ENCODE peak calls at places on chromosomes 6 and 20, in five cellular contexts. One of them, this sample, is unnamed.

GRCh38 chr20:52800734-52801627 is 171.2 kb upstream of the TSHZ2 start:
- DNase-seq in T-helper 17 cell: no peak
- DNase-seq in NCI-H2107: no peak
- DNase-seq in tibial artery: no peak
- DNase-seq in WTC11: no peak
- DNase-seq in this sample: no peak

GRCh38 chr20:19185083-19185482 is 27.4 kb upstream of the SLC24A3 start:
- DNase-seq in T-helper 17 cell: no peak
- DNase-seq in NCI-H2107: no peak
- DNase-seq in tibial artery: no peak
- DNase-seq in WTC11: no peak
- DNase-seq in this sample: no peak

GRCh38 chr20:31866221-31866620 is 4.1 kb downstream of the DUSP15 start:
- DNase-seq in T-helper 17 cell: no peak
- DNase-seq in NCI-H2107: no peak
- DNase-seq in tibial artery: no peak
- DNase-seq in WTC11: no peak
- DNase-seq in this sample: no peak

GRCh38 chr6:152398993-152399392 is 238.2 kb downstream of the SYNE1 start:
- DNase-seq in T-helper 17 cell: no peak
- DNase-seq in NCI-H2107: no peak
- DNase-seq in tibial artery: no peak
- DNase-seq in WTC11: no peak
- DNase-seq in this sample: no peak

GRCh38 chr6:122904166-122904565 is 91.9 kb upstream of the CLVS2 start:
- DNase-seq in T-helper 17 cell: no peak
- DNase-seq in NCI-H2107: no peak
- DNase-seq in tibial artery: no peak
- DNase-seq in WTC11: no peak
- DNase-seq in this sample: no peak

GRCh38 chr6:15431762-15432495 is 186.1 kb downstream of the JARID2 start:
- DNase-seq in T-helper 17 cell: no peak
- DNase-seq in NCI-H2107: no peak
- DNase-seq in tibial artery: no peak
- DNase-seq in WTC11: no peak
- DNase-seq in this sample: no peak

GRCh38 chr6:123895346-123895745 is 91.7 kb downstream of the NKAIN2 start:
- DNase-seq in T-helper 17 cell: no peak
- DNase-seq in NCI-H2107: no peak
- DNase-seq in tibial artery: no peak
- DNase-seq in WTC11: no peak
- DNase-seq in this sample: no peak

GRCh38 chr6:53174996-53175395 is 26.4 kb upstream of the GCM1 start:
- DNase-seq in T-helper 17 cell: no peak
- DNase-seq in NCI-H2107: no peak
- DNase-seq in tibial artery: no peak
- DNase-seq in WTC11: no peak
- DNase-seq in this sample: no peak

GRCh38 chr6:157288575-157288974 is 34.7 kb downstream of the TMEM242 start:
- DNase-seq in T-helper 17 cell: no peak
- DNase-seq in NCI-H2107: no peak
- DNase-seq in tibial artery: no peak
- DNase-seq in WTC11: no peak
- DNase-seq in this sample: no peak

GRCh38 chr6:6972456-6972855 is 135.3 kb upstream of the RREB1 start:
- DNase-seq in T-helper 17 cell: no peak
- DNase-seq in NCI-H2107: no peak
- DNase-seq in tibial artery: no peak
- DNase-seq in WTC11: no peak
- DNase-seq in this sample: no peak

GRCh38 chr6:42791706-42792320 is 10.0 kb downstream of the BICRAL start:
- DNase-seq in T-helper 17 cell: no peak
- DNase-seq in NCI-H2107: no peak
- DNase-seq in tibial artery: no peak
- DNase-seq in WTC11: no peak
- DNase-seq in this sample: no peak

GRCh38 chr6:167056370-167056769 is 57.2 kb downstream of the CEP43 start:
- DNase-seq in T-helper 17 cell: no peak
- DNase-seq in NCI-H2107: no peak
- DNase-seq in tibial artery: no peak
- DNase-seq in WTC11: no peak
- DNase-seq in this sample: no peak

GRCh38 chr6:21601341-21601740 is 7.8 kb downstream of the SOX4 start:
- DNase-seq in T-helper 17 cell: no peak
- DNase-seq in NCI-H2107: no peak
- DNase-seq in tibial artery: no peak
- DNase-seq in WTC11: no peak
- DNase-seq in this sample: no peak

GRCh38 chr6:7114744-7115451 is 7.1 kb downstream of the RREB1 start:
- DNase-seq in T-helper 17 cell: no peak
- DNase-seq in NCI-H2107: no peak
- DNase-seq in tibial artery: no peak
- DNase-seq in WTC11: no peak
- DNase-seq in this sample: no peak

This sample was measured in cerebellar nuclear complex.